ENCODE peak calls at places on chromosomes 1 and 21, in four cellular contexts. N is astrocyte of the spinal cord, O is GM12865, C is AG09309. I is an unnamed sample.

GRCh38 chr1:27575861-27576331 is 28.0 kb downstream of the AHDC1 start:
- DNase-seq in C (no peak), O (peak; percentile 38), N (no peak), I (no peak)

GRCh38 chr1:85952460-85952859 is 204.1 kb downstream of the COL24A1 start:
- DNase-seq in C (no peak), N (no peak), O (peak; percentile 54), I (no peak)

GRCh38 chr21:44735821-44736220 is 24.4 kb upstream of the TSPEAR start:
- DNase-seq in C (no peak), O (no peak), N (no peak), I (no peak)

GRCh38 chr1:23809751-23810171 is 9.2 kb upstream of the GALE start:
- DNase-seq in O (peak; percentile 90), C (no peak), N (peak; percentile 62), I (peak; percentile 70)

GRCh38 chr1:238951809-238952208 is 434.6 kb upstream of the CHRM3 start:
- DNase-seq in N (peak; percentile 73), O (no peak), C (peak; percentile 28), I (no peak)

GRCh38 chr1:168476588-168477379 is 67.0 kb downstream of the XCL2 start:
- DNase-seq in C (no peak), O (no peak), N (no peak), I (peak; percentile 22)

GRCh38 chr1:31637915-31638673 is 6.6 kb downstream of the PEF1 start:
- DNase-seq in N (no peak), O (peak; percentile 33), C (no peak), I (no peak)

GRCh38 chr1:219576931-219577330 is 36.0 kb downstream of the ZC3H11B start:
- DNase-seq in N (no peak), O (no peak), C (no peak), I (no peak)

GRCh38 chr1:237736372-237737029 is 154.2 kb downstream of the ZP4 start:
- DNase-seq in O (peak; percentile 38), C (no peak), N (no peak), I (no peak)

GRCh38 chr1:52556641-52557360 is 3.9 kb upstream of the TUT4 start:
- DNase-seq in C (no peak), O (no peak), N (no peak), I (no peak)

GRCh38 chr1:109876617-109877319 is 33.9 kb upstream of the CSF1 start:
- DNase-seq in O (no peak), N (peak; percentile 64), C (peak; percentile 58), I (no peak)

GRCh38 chr1:173406783-173407230 is 70.3 kb upstream of the PRDX6 start:
- DNase-seq in C (no peak), O (peak; percentile 60), N (no peak), I (no peak)

GRCh38 chr1:118143828-118144227 is 41.2 kb downstream of the SPAG17 start:
- DNase-seq in C (no peak), O (no peak), N (no peak), I (no peak)

GRCh38 chr1:22437573-22437972 is 14.1 kb upstream of the ZBTB40 start:
- DNase-seq in O (no peak), N (no peak), C (no peak), I (no peak)

GRCh38 chr21:40672602-40673001 is 174.4 kb downstream of the DSCAM start:
- DNase-seq in O (no peak), N (no peak), C (no peak), I (no peak)

I was measured in breast epithelium.